ENCODE peak calls at places on chromosomes 16 and 17, in four cellular contexts. One of them, this sample, is unnamed.

GRCh38 chr17:34826332-34826731 is 134.9 kb downstream of the CCT6B start:
- DNase-seq in sigmoid colon: no peak
- DNase-seq in AG04450: no peak
- DNase-seq in GM13977: no peak
- DNase-seq in this sample: no peak

GRCh38 chr17:37239690-37240344 is 136.0 kb upstream of the C17orf78 start:
- DNase-seq in AG04450: no peak
- DNase-seq in GM13977: peak
- DNase-seq in sigmoid colon: no peak
- DNase-seq in this sample: no peak

GRCh38 chr17:12673788-12674187 is 8.1 kb downstream of the MYOCD start:
- DNase-seq in GM13977: no peak
- DNase-seq in AG04450: no peak
- DNase-seq in sigmoid colon: no peak
- DNase-seq in this sample: no peak

GRCh38 chr16:74322301-74322710 is 25.7 kb downstream of the PSMD7 start:
- DNase-seq in GM13977: no peak
- DNase-seq in sigmoid colon: no peak
- DNase-seq in AG04450: no peak
- DNase-seq in this sample: no peak

GRCh38 chr17:70158581-70158980 is 10.8 kb upstream of the KCNJ2 start:
- DNase-seq in AG04450: no peak
- DNase-seq in GM13977: no peak
- DNase-seq in sigmoid colon: no peak
- DNase-seq in this sample: no peak

GRCh38 chr17:2749784-2750181 is 331 bp upstream of the CCDC92B start:
- DNase-seq in GM13977: peak
- DNase-seq in sigmoid colon: no peak
- DNase-seq in AG04450: peak
- DNase-seq in this sample: peak

GRCh38 chr16:77183137-77183536 is 7.9 kb upstream of the MON1B start:
- DNase-seq in AG04450: no peak
- DNase-seq in sigmoid colon: no peak
- DNase-seq in GM13977: no peak
- DNase-seq in this sample: no peak

GRCh38 chr17:72515291-72516065 is 394.7 kb downstream of the SOX9 start:
- DNase-seq in GM13977: peak
- DNase-seq in AG04450: no peak
- DNase-seq in sigmoid colon: no peak
- DNase-seq in this sample: no peak

GRCh38 chr16:69408451-69408850 is 16.0 kb upstream of the CYB5B start:
- DNase-seq in sigmoid colon: no peak
- DNase-seq in GM13977: no peak
- DNase-seq in AG04450: no peak
- DNase-seq in this sample: no peak

GRCh38 chr16:63442246-63442645 is 1406.0 kb upstream of the CDH8 start:
- DNase-seq in AG04450: no peak
- DNase-seq in GM13977: no peak
- DNase-seq in sigmoid colon: no peak
- DNase-seq in this sample: no peak

GRCh38 chr16:51500306-51500705 is 349.2 kb upstream of the SALL1 start:
- DNase-seq in AG04450: no peak
- DNase-seq in GM13977: no peak
- DNase-seq in sigmoid colon: no peak
- DNase-seq in this sample: no peak

GRCh38 chr16:2830355-2830695 is 222 bp downstream of the ZG16B start:
- DNase-seq in sigmoid colon: no peak
- DNase-seq in AG04450: no peak
- DNase-seq in GM13977: no peak
- DNase-seq in this sample: no peak

GRCh38 chr17:31388351-31388750 is 3.1 kb upstream of the RAB11FIP4 start:
- DNase-seq in GM13977: peak
- DNase-seq in AG04450: no peak
- DNase-seq in sigmoid colon: no peak
- DNase-seq in this sample: no peak

GRCh38 chr17:81918762-81919545 is 978 bp upstream of the SIRT7 start:
- DNase-seq in sigmoid colon: no peak
- DNase-seq in GM13977: no peak
- DNase-seq in AG04450: no peak
- DNase-seq in this sample: no peak

GRCh38 chr17:39867084-39867890 is 715 bp upstream of the ZPBP2 start:
- DNase-seq in GM13977: peak
- DNase-seq in sigmoid colon: no peak
- DNase-seq in AG04450: no peak
- DNase-seq in this sample: peak

GRCh38 chr16:3022697-3023414 is 886 bp downstream of the HCFC1R1 start:
- DNase-seq in sigmoid colon: no peak
- DNase-seq in GM13977: no peak
- DNase-seq in AG04450: no peak
- DNase-seq in this sample: peak

GRCh38 chr16:66521951-66522771 is 27.8 kb downstream of the TK2 start:
- DNase-seq in sigmoid colon: no peak
- DNase-seq in GM13977: peak
- DNase-seq in AG04450: no peak
- DNase-seq in this sample: peak

GRCh38 chr16:57255686-57256415 is 10.8 kb downstream of the ARL2BP start:
- DNase-seq in AG04450: no peak
- DNase-seq in GM13977: no peak
- DNase-seq in sigmoid colon: no peak
- DNase-seq in this sample: no peak

GRCh38 chr17:49468827-49469385 is 26.2 kb upstream of the NGFR start:
- DNase-seq in sigmoid colon: peak
- DNase-seq in GM13977: no peak
- DNase-seq in AG04450: no peak
- DNase-seq in this sample: no peak

GRCh38 chr17:45357364-45357997 is 40.7 kb upstream of the MAP3K14 start:
- DNase-seq in GM13977: peak
- DNase-seq in AG04450: no peak
- DNase-seq in sigmoid colon: no peak
- DNase-seq in this sample: no peak

GRCh38 chr16:57618306-57619132 is 9.9 kb upstream of the ADGRG1 start:
- DNase-seq in sigmoid colon: peak
- DNase-seq in GM13977: no peak
- DNase-seq in AG04450: no peak
- DNase-seq in this sample: no peak

GRCh38 chr16:88200896-88201185 is 181.9 kb upstream of the ZNF469 start:
- DNase-seq in sigmoid colon: peak
- DNase-seq in GM13977: no peak
- DNase-seq in AG04450: no peak
- DNase-seq in this sample: no peak

GRCh38 chr16:8905168-8905762 is 23.1 kb downstream of the LITAFD start:
- DNase-seq in sigmoid colon: no peak
- DNase-seq in GM13977: no peak
- DNase-seq in AG04450: no peak
- DNase-seq in this sample: no peak

GRCh38 chr17:50129303-50129945 is 536 bp downstream of the SAMD14 start:
- DNase-seq in sigmoid colon: no peak
- DNase-seq in AG04450: no peak
- DNase-seq in GM13977: no peak
- DNase-seq in this sample: peak

GRCh38 chr17:17067277-17067676 is 25.0 kb downstream of the MPRIP start:
- DNase-seq in AG04450: no peak
- DNase-seq in sigmoid colon: peak
- DNase-seq in GM13977: no peak
- DNase-seq in this sample: no peak

GRCh38 chr17:74842146-74842598 is 17.5 kb downstream of the GRIN2C start:
- DNase-seq in AG04450: no peak
- DNase-seq in sigmoid colon: no peak
- DNase-seq in GM13977: no peak
- DNase-seq in this sample: no peak

GRCh38 chr17:74919440-74920305 is 3.4 kb downstream of the USH1G start:
- DNase-seq in GM13977: no peak
- DNase-seq in sigmoid colon: no peak
- DNase-seq in AG04450: no peak
- DNase-seq in this sample: peak

GRCh38 chr16:56364865-56365264 is 60.5 kb downstream of the AMFR start:
- DNase-seq in sigmoid colon: no peak
- DNase-seq in GM13977: no peak
- DNase-seq in AG04450: no peak
- DNase-seq in this sample: no peak

GRCh38 chr16:68445458-68445857 is 2.9 kb downstream of the SMPD3 start:
- DNase-seq in AG04450: no peak
- DNase-seq in sigmoid colon: no peak
- DNase-seq in GM13977: peak
- DNase-seq in this sample: peak

GRCh38 chr17:50210249-50211225 is 9.1 kb upstream of the COL1A1 start:
- DNase-seq in sigmoid colon: peak
- DNase-seq in GM13977: no peak
- DNase-seq in AG04450: peak
- DNase-seq in this sample: no peak

GRCh38 chr17:29138184-29138955 is 41.8 kb downstream of the MYO18A start:
- DNase-seq in sigmoid colon: no peak
- DNase-seq in GM13977: peak
- DNase-seq in AG04450: no peak
- DNase-seq in this sample: peak
- TF ChIP-seq CTCF in sigmoid colon: no peak
- TF ChIP-seq CTCF in GM13977: no peak
- TF ChIP-seq CTCF in AG04450: no peak
- TF ChIP-seq CTCF in this sample: no peak

GRCh38 chr17:77891602-77892001 is 66.9 kb upstream of the TNRC6C start:
- DNase-seq in AG04450: no peak
- DNase-seq in GM13977: no peak
- DNase-seq in sigmoid colon: peak
- DNase-seq in this sample: no peak

GRCh38 chr17:77893144-77894044 is 65.1 kb upstream of the TNRC6C start:
- DNase-seq in AG04450: no peak
- DNase-seq in sigmoid colon: peak
- DNase-seq in GM13977: no peak
- DNase-seq in this sample: no peak

GRCh38 chr17:77892031-77892430 is 66.5 kb upstream of the TNRC6C start:
- DNase-seq in sigmoid colon: no peak
- DNase-seq in AG04450: no peak
- DNase-seq in GM13977: no peak
- DNase-seq in this sample: no peak

GRCh38 chr17:77894126-77894956 is 64.2 kb upstream of the TNRC6C start:
- DNase-seq in GM13977: no peak
- DNase-seq in AG04450: no peak
- DNase-seq in sigmoid colon: peak
- DNase-seq in this sample: no peak

DNA sequence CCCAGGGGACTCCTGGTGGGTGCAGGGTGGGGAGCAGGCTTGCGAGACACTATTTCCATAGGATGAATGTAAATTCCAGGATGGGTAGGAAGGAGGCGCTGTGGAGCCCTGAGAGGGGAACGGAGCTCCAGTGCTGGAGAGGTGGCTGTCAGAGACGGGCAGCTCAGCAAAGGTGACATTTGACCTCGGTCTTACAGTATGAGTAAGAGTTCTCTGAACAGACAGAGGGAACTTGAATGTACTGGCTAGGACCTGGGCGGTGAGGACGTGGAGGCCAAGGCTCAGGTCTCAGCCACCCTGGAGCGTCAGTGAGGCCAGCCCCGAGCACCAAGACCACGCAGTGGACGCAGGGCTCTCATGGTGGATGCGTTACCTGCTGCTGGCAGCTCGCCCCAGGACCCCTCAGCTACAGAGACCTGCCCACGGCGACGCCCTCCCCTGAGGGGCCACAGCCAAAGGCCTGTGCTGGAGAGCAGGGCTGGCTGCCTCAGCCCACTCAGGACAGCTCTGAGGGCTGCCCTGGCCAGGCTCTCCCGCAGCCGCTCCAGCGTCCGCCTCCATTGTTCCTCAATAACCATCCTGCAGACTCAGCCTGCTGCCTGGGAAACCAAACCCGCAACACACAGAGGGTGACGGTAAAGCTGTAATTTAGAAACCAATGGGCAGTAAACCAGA is 65.9 kb upstream of the TNRC6C start:
- DNase-seq in AG04450: no peak
- DNase-seq in GM13977: no peak
- DNase-seq in sigmoid colon: peak
- DNase-seq in this sample: peak
- TF ChIP-seq CTCF in AG04450: no peak
- TF ChIP-seq CTCF in GM13977: peak
- TF ChIP-seq CTCF in sigmoid colon: no peak
- TF ChIP-seq CTCF in this sample: peak

GRCh38 chr17:61468263-61468907 is 16.2 kb downstream of the TBX4 start:
- DNase-seq in GM13977: no peak
- DNase-seq in AG04450: no peak
- DNase-seq in sigmoid colon: peak
- DNase-seq in this sample: no peak

GRCh38 chr17:61470530-61471136 is 18.4 kb downstream of the TBX4 start:
- DNase-seq in sigmoid colon: peak
- DNase-seq in GM13977: no peak
- DNase-seq in AG04450: no peak
- DNase-seq in this sample: no peak

GRCh38 chr17:61469949-61470348 is 17.7 kb downstream of the TBX4 start:
- DNase-seq in sigmoid colon: peak
- DNase-seq in AG04450: no peak
- DNase-seq in GM13977: no peak
- DNase-seq in this sample: no peak

GRCh38 chr17:61467416-61468262 is 15.4 kb downstream of the TBX4 start:
- DNase-seq in AG04450: no peak
- DNase-seq in sigmoid colon: peak
- DNase-seq in GM13977: no peak
- DNase-seq in this sample: no peak

GRCh38 chr17:61469474-61469873 is 17.3 kb downstream of the TBX4 start:
- DNase-seq in GM13977: no peak
- DNase-seq in AG04450: no peak
- DNase-seq in sigmoid colon: peak
- DNase-seq in this sample: no peak
- TF ChIP-seq CTCF in GM13977: no peak
- TF ChIP-seq CTCF in AG04450: no peak
- TF ChIP-seq CTCF in sigmoid colon: no peak
- TF ChIP-seq CTCF in this sample: no peak

DNA sequence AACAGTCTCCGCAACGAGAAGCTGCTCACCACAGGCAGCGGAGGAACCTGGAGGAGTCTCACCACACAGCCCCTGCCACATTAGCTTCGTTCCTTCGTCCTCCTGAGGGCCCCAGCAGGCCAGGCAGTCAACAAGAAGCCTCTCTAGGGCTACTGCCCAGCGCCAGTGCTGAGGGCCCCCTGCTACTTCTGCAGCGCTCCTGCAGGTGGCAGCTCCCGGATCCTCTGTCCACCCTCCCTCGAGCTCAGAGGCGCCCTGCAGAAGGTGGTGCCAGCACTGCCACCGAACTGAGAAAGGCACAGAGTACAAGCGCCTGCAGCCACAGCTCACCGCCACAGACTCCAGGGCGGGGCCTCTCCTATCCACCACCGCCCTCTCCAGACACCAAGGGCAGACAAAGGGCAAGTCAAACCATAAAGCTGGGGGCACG is 27.3 kb downstream of the KDM8 start:
- DNase-seq in AG04450: no peak
- DNase-seq in sigmoid colon: no peak
- DNase-seq in GM13977: no peak
- DNase-seq in this sample: peak
- TF ChIP-seq CTCF in AG04450: no peak
- TF ChIP-seq CTCF in sigmoid colon: no peak
- TF ChIP-seq CTCF in GM13977: no peak
- TF ChIP-seq CTCF in this sample: no peak

This sample was measured in activated CD8-positive, alpha-beta T cell treated with anti-CD3 and anti-CD28 coated beads for 36 hours.